ENCODE peak calls at places on chromosomes 12 and 14, in four cellular contexts. One of them, this sample, is unnamed.

GRCh38 chr12:91687052-91688017 is 458.3 kb downstream of the BTG1 start:
- DNase-seq in GM12878: peak; percentile 19
- DNase-seq in WTC11: no peak
- DNase-seq in K562: no peak
- DNase-seq in this sample: no peak

GRCh38 chr14:86604546-86604945 is 1074.6 kb downstream of the FLRT2 start:
- DNase-seq in GM12878: no peak
- DNase-seq in WTC11: no peak
- DNase-seq in K562: no peak
- DNase-seq in this sample: no peak

GRCh38 chr12:87150969-87151662 is 878.1 kb downstream of the C12orf50 start:
- DNase-seq in GM12878: peak; percentile 4
- DNase-seq in K562: no peak
- DNase-seq in WTC11: no peak
- DNase-seq in this sample: no peak

GRCh38 chr12:4535092-4535491 is 3.6 kb upstream of the RAD51AP1 start:
- DNase-seq in GM12878: no peak
- DNase-seq in WTC11: no peak
- DNase-seq in K562: no peak
- DNase-seq in this sample: no peak

GRCh38 chr14:94129758-94130414 is 482 bp upstream of the IFI27L2 start:
- DNase-seq in K562: peak; percentile 33
- DNase-seq in WTC11: no peak
- DNase-seq in GM12878: no peak
- DNase-seq in this sample: no peak

GRCh38 chr14:59455411-59455810 is 9.8 kb downstream of the GPR135 start:
- DNase-seq in GM12878: no peak
- DNase-seq in K562: no peak
- DNase-seq in WTC11: no peak
- DNase-seq in this sample: no peak

GRCh38 chr12:103495783-103496456 is at the start of gene C12orf42:
- DNase-seq in GM12878: peak; percentile 63
- DNase-seq in WTC11: peak; percentile 50
- DNase-seq in K562: peak; percentile 16
- DNase-seq in this sample: no peak

GRCh38 chr12:127677537-127678131 is 589.3 kb upstream of the TMEM132C start:
- DNase-seq in K562: peak; percentile 45
- DNase-seq in WTC11: peak; percentile 78
- DNase-seq in GM12878: no peak
- DNase-seq in this sample: peak; percentile 44

GRCh38 chr12:14454098-14454907 is 88.8 kb downstream of the ATF7IP start:
- DNase-seq in WTC11: peak; percentile 56
- DNase-seq in K562: peak; percentile 42
- DNase-seq in GM12878: peak; percentile 30
- DNase-seq in this sample: peak; percentile 65

GRCh38 chr12:120412421-120412820 is 25.5 kb upstream of the COX6A1 start:
- DNase-seq in GM12878: no peak
- DNase-seq in K562: no peak
- DNase-seq in WTC11: no peak
- DNase-seq in this sample: no peak

GRCh38 chr12:56158926-56159461 is 835 bp downstream of the MYL6 start:
- DNase-seq in WTC11: peak; percentile 72
- DNase-seq in GM12878: no peak
- DNase-seq in K562: peak; percentile 47
- DNase-seq in this sample: peak; percentile 70

GRCh38 chr12:122981036-122981471 is 573 bp downstream of the ARL6IP4 start:
- DNase-seq in K562: no peak
- DNase-seq in GM12878: no peak
- DNase-seq in WTC11: no peak
- DNase-seq in this sample: no peak

GRCh38 chr14:23664207-23664885 is 28.2 kb downstream of the DHRS2 start:
- DNase-seq in K562: no peak
- DNase-seq in WTC11: no peak
- DNase-seq in GM12878: no peak
- DNase-seq in this sample: no peak

GRCh38 chr12:80712866-80713265 is 3.8 kb upstream of the MYF5 start:
- DNase-seq in GM12878: no peak
- DNase-seq in K562: no peak
- DNase-seq in WTC11: no peak
- DNase-seq in this sample: no peak

GRCh38 chr14:53537421-53538315 is 384.5 kb upstream of the DDHD1 start:
- DNase-seq in WTC11: no peak
- DNase-seq in GM12878: no peak
- DNase-seq in K562: no peak
- DNase-seq in this sample: no peak

GRCh38 chr12:102197789-102198188 is at the start of gene PMCH:
- DNase-seq in WTC11: no peak
- DNase-seq in K562: peak; percentile 16
- DNase-seq in GM12878: peak; percentile 24
- DNase-seq in this sample: no peak

GRCh38 chr14:30223385-30223785 is 295.7 kb upstream of the PRKD1 start:
- DNase-seq in WTC11: no peak
- DNase-seq in K562: no peak
- DNase-seq in GM12878: no peak
- DNase-seq in this sample: peak; percentile 71

GRCh38 chr14:105430535-105430934 is 10.9 kb downstream of the MTA1 start:
- DNase-seq in K562: no peak
- DNase-seq in GM12878: no peak
- DNase-seq in WTC11: no peak
- DNase-seq in this sample: no peak

GRCh38 chr14:35050652-35051051 is 4.6 kb downstream of the FAM177A1 start:
- DNase-seq in GM12878: no peak
- DNase-seq in K562: peak; percentile 70
- DNase-seq in WTC11: no peak
- DNase-seq in this sample: peak; percentile 87

GRCh38 chr14:32366995-32367394 is 37.9 kb downstream of the AKAP6 start:
- DNase-seq in GM12878: no peak
- DNase-seq in WTC11: no peak
- DNase-seq in K562: no peak
- DNase-seq in this sample: no peak

GRCh38 chr12:52197371-52198231 is 5.8 kb upstream of the KRT80 start:
- DNase-seq in K562: no peak
- DNase-seq in WTC11: no peak
- DNase-seq in GM12878: no peak
- DNase-seq in this sample: no peak

GRCh38 chr14:51020024-51020710 is 74.7 kb downstream of the TRIM9 start:
- DNase-seq in GM12878: no peak
- DNase-seq in WTC11: no peak
- DNase-seq in K562: no peak
- DNase-seq in this sample: no peak

GRCh38 chr14:54699087-54699530 is 132.2 kb downstream of the SAMD4A start:
- DNase-seq in GM12878: no peak
- DNase-seq in K562: no peak
- DNase-seq in WTC11: no peak
- DNase-seq in this sample: no peak

GRCh38 chr14:56118611-56119181 is 485 bp downstream of the PELI2 start:
- DNase-seq in GM12878: no peak
- DNase-seq in K562: no peak
- DNase-seq in WTC11: no peak
- DNase-seq in this sample: no peak

GRCh38 chr12:88113871-88114270 is 28.0 kb downstream of the CEP290 start:
- DNase-seq in WTC11: no peak
- DNase-seq in K562: no peak
- DNase-seq in GM12878: no peak
- DNase-seq in this sample: no peak

GRCh38 chr12:70643927-70644326 is 6.7 kb upstream of the PTPRB start:
- DNase-seq in WTC11: no peak
- DNase-seq in GM12878: no peak
- DNase-seq in K562: no peak
- DNase-seq in this sample: no peak

GRCh38 chr12:107264667-107265066 is 171.3 kb upstream of the CRY1 start:
- DNase-seq in WTC11: no peak
- DNase-seq in K562: no peak
- DNase-seq in GM12878: no peak
- DNase-seq in this sample: no peak

GRCh38 chr14:64117671-64118402 is 176.3 kb downstream of the ESR2 start:
- DNase-seq in K562: no peak
- DNase-seq in WTC11: no peak
- DNase-seq in GM12878: no peak
- DNase-seq in this sample: no peak

GRCh38 chr14:81430284-81430683 is 30.2 kb upstream of the STON2 start:
- DNase-seq in GM12878: no peak
- DNase-seq in K562: no peak
- DNase-seq in WTC11: no peak
- DNase-seq in this sample: no peak

GRCh38 chr14:89607453-89607852 is 190.4 kb upstream of the FOXN3 start:
- DNase-seq in GM12878: no peak
- DNase-seq in K562: no peak
- DNase-seq in WTC11: no peak
- DNase-seq in this sample: no peak

GRCh38 chr14:61346221-61346620 is 24.8 kb downstream of the PRKCH start:
- DNase-seq in K562: no peak
- DNase-seq in GM12878: no peak
- DNase-seq in WTC11: no peak
- DNase-seq in this sample: no peak

GRCh38 chr12:913919-914718 is 35.4 kb downstream of the RAD52 start:
- DNase-seq in WTC11: no peak
- DNase-seq in K562: no peak
- DNase-seq in GM12878: no peak
- DNase-seq in this sample: no peak

GRCh38 chr12:95943231-95943842 is at the start of gene AMDHD1:
- DNase-seq in K562: no peak
- DNase-seq in WTC11: peak; percentile 65
- DNase-seq in GM12878: no peak
- DNase-seq in this sample: peak; percentile 45

GRCh38 chr12:124022161-124022560 is 49.1 kb downstream of the ZNF664 start:
- DNase-seq in K562: no peak
- DNase-seq in GM12878: no peak
- DNase-seq in WTC11: no peak
- DNase-seq in this sample: no peak

GRCh38 chr14:75491376-75491978 is 30.8 kb upstream of the BATF start:
- DNase-seq in K562: no peak
- DNase-seq in GM12878: no peak
- DNase-seq in WTC11: no peak
- DNase-seq in this sample: no peak
- TF ChIP-seq TCF7 in K562: no peak
- TF ChIP-seq TCF7 in GM12878: no peak
- TF ChIP-seq TCF7 in WTC11: no peak
- TF ChIP-seq TCF7 in this sample: no peak

DNA sequence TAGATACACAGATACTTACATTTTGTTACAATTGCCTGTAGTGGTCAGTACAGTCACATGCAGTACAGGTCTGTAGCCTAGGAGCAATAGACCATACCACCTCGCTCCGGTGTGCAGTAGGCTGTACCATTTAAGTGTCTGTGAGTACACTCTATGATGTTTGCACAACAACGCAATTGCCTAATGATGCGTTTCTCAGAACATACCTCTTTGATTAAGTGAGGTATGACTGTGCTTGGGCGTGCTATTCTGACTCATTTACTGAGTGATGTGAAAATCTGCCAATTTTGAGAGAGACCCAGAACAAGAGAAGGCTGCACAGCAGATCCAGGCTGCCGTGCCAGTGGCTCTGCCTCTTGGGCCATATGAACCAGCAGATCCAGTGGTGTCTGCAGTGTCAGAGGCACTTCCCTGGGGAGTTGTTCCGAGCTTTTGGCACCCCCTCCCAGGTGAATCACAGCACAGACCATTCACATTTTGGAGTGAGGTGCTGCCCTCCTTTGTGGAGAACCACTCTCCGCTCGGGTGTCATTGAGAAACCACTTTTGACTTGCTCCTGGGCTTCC is 20.4 kb downstream of the DLK1 start:
- DNase-seq in K562: no peak
- DNase-seq in GM12878: no peak
- DNase-seq in WTC11: no peak
- DNase-seq in this sample: peak; percentile 55
- TF ChIP-seq TCF7 in K562: no peak
- TF ChIP-seq TCF7 in GM12878: no peak
- TF ChIP-seq TCF7 in WTC11: no peak
- TF ChIP-seq TCF7 in this sample: no peak

GRCh38 chr12:50050410-50051280 is 6.8 kb upstream of the ASIC1 start:
- DNase-seq in K562: peak; percentile 99
- DNase-seq in WTC11: peak; percentile 65
- DNase-seq in GM12878: no peak
- DNase-seq in this sample: peak; percentile 46
- TF ChIP-seq TCF7 in K562: peak; percentile 64
- TF ChIP-seq TCF7 in WTC11: no peak
- TF ChIP-seq TCF7 in GM12878: no peak
- TF ChIP-seq TCF7 in this sample: no peak

GRCh38 chr12:2098852-2099251 is 46.1 kb downstream of the CACNA1C start:
- DNase-seq in WTC11: no peak
- DNase-seq in K562: no peak
- DNase-seq in GM12878: no peak
- DNase-seq in this sample: no peak
- TF ChIP-seq TCF7 in WTC11: no peak
- TF ChIP-seq TCF7 in K562: no peak
- TF ChIP-seq TCF7 in GM12878: no peak
- TF ChIP-seq TCF7 in this sample: no peak

GRCh38 chr12:67413577-67413976 is 144.4 kb downstream of the CAND1 start:
- DNase-seq in WTC11: no peak
- DNase-seq in K562: no peak
- DNase-seq in GM12878: no peak
- DNase-seq in this sample: no peak
- TF ChIP-seq TCF7 in WTC11: no peak
- TF ChIP-seq TCF7 in K562: no peak
- TF ChIP-seq TCF7 in GM12878: no peak
- TF ChIP-seq TCF7 in this sample: no peak